ENCODE peak calls at places on chromosome 2, in five cellular contexts. N is MG63, C is testis, L is K562, Y is trophoblast cell. F is an unnamed sample.

GRCh38 chr2:464562-465309 is 176.8 kb upstream of the ALKAL2 start:
- DNase-seq in L (peak; percentile 12), C (peak; percentile 64), Y (no peak), N (no peak), F (no peak)

GRCh38 chr2:140308706-140309105 is 1528.5 kb upstream of the NXPH2 start:
- DNase-seq in N (no peak), L (no peak), Y (no peak), C (no peak), F (no peak)

GRCh38 chr2:40101076-40101688 is 322.1 kb upstream of the THUMPD2 start:
- DNase-seq in C (no peak), Y (no peak), L (no peak), N (no peak), F (peak; percentile 87)

GRCh38 chr2:32865399-32866068 is 81.2 kb upstream of the LTBP1 start:
- DNase-seq in L (no peak), C (no peak), Y (peak; percentile 82), N (peak; percentile 89), F (peak; percentile 93)

GRCh38 chr2:235749121-235749780 is 255.4 kb downstream of the AGAP1 start:
- DNase-seq in C (no peak), L (no peak), Y (peak; percentile 73), N (no peak), F (peak; percentile 20)

GRCh38 chr2:71706836-71707235 is 253.5 kb downstream of the DYSF start:
- DNase-seq in L (no peak), C (no peak), N (no peak), Y (no peak), F (no peak)

GRCh38 chr2:112767693-112768380 is 3.4 kb upstream of the CKAP2L start:
- DNase-seq in N (no peak), C (no peak), L (no peak), Y (no peak), F (no peak)

GRCh38 chr2:9735335-9735734 is 104.5 kb upstream of the YWHAQ start:
- DNase-seq in L (no peak), Y (no peak), C (no peak), N (no peak), F (no peak)

GRCh38 chr2:232871835-232872736 is 2.0 kb downstream of the SNORC start:
- DNase-seq in L (no peak), C (peak; percentile 63), Y (no peak), N (no peak), F (no peak)

GRCh38 chr2:203811491-203812221 is 55.9 kb upstream of the CTLA4 start:
- DNase-seq in C (peak; percentile 49), L (no peak), N (peak; percentile 99), Y (peak; percentile 55), F (peak; percentile 95)

GRCh38 chr2:232577841-232578240 is 27.4 kb downstream of the EIF4E2 start:
- DNase-seq in N (no peak), Y (no peak), L (no peak), C (no peak), F (no peak)

GRCh38 chr2:225894240-225894980 is 494.9 kb downstream of the NYAP2 start:
- DNase-seq in C (no peak), N (no peak), Y (no peak), L (no peak), F (peak; percentile 75)

GRCh38 chr2:8872821-8873432 is 35.5 kb upstream of the KIDINS220 start:
- DNase-seq in C (no peak), L (peak; percentile 29), Y (no peak), N (no peak), F (peak; percentile 73)

GRCh38 chr2:236012155-236012554 is 156.0 kb downstream of the GBX2 start:
- DNase-seq in Y (no peak), C (no peak), N (no peak), L (no peak), F (no peak)

GRCh38 chr2:99775585-99775984 is 285.8 kb upstream of the REV1 start:
- DNase-seq in Y (peak; percentile 7), N (no peak), L (no peak), C (no peak), F (peak; percentile 72)

GRCh38 chr2:235935773-235936172 is 232.4 kb downstream of the GBX2 start:
- DNase-seq in C (no peak), N (no peak), L (no peak), Y (no peak), F (no peak)

GRCh38 chr2:230660294-230661060 is 52.2 kb upstream of the CAB39 start:
- DNase-seq in C (peak; percentile 36), L (no peak), Y (no peak), N (no peak), F (no peak)

GRCh38 chr2:27057184-27057583 is 5.7 kb downstream of the AGBL5 start:
- DNase-seq in N (no peak), L (no peak), C (no peak), Y (no peak), F (no peak)

GRCh38 chr2:191711621-191712020 is 33.7 kb downstream of the NABP1 start:
- DNase-seq in L (no peak), Y (no peak), N (no peak), C (no peak), F (no peak)

GRCh38 chr2:110114007-110114591 is 1.5 kb downstream of the MALL start:
- DNase-seq in L (no peak), N (peak; percentile 26), C (no peak), Y (no peak), F (no peak)

GRCh38 chr2:111100765-111101162 is 19.9 kb upstream of the BCL2L11 start:
- DNase-seq in Y (no peak), N (no peak), L (no peak), C (no peak), F (peak; percentile 14)

GRCh38 chr2:177784449-177784845 is 288.1 kb downstream of the PDE11A start:
- DNase-seq in Y (no peak), N (peak; percentile 25), C (no peak), L (no peak), F (peak; percentile 84)

GRCh38 chr2:213763358-213763757 is 479.1 kb downstream of the SPAG16 start:
- DNase-seq in N (no peak), Y (no peak), C (no peak), L (no peak), F (no peak)

GRCh38 chr2:241069821-241070281 is 32.2 kb downstream of the MTERF4 start:
- DNase-seq in N (no peak), Y (no peak), C (peak; percentile 13), L (no peak), F (no peak)

GRCh38 chr2:219425238-219426067 is 7.3 kb downstream of the DES start:
- DNase-seq in N (no peak), L (no peak), Y (no peak), C (no peak), F (no peak)

GRCh38 chr2:56107486-56107885 is 76.3 kb upstream of the CCDC85A start:
- DNase-seq in N (no peak), C (no peak), Y (peak; percentile 42), L (no peak), F (no peak)

GRCh38 chr2:57516740-57517340 is 529.8 kb upstream of the VRK2 start:
- DNase-seq in C (no peak), L (peak; percentile 30), N (no peak), Y (no peak), F (peak; percentile 54)

GRCh38 chr2:101139495-101139894 is 11.7 kb downstream of the TBC1D8 start:
- DNase-seq in N (no peak), Y (no peak), C (no peak), L (no peak), F (no peak)

GRCh38 chr2:25380586-25381360 is 39.0 kb upstream of the DNMT3A start:
- DNase-seq in N (no peak), C (peak; percentile 45), Y (peak; percentile 46), L (no peak), F (no peak)

DNA sequence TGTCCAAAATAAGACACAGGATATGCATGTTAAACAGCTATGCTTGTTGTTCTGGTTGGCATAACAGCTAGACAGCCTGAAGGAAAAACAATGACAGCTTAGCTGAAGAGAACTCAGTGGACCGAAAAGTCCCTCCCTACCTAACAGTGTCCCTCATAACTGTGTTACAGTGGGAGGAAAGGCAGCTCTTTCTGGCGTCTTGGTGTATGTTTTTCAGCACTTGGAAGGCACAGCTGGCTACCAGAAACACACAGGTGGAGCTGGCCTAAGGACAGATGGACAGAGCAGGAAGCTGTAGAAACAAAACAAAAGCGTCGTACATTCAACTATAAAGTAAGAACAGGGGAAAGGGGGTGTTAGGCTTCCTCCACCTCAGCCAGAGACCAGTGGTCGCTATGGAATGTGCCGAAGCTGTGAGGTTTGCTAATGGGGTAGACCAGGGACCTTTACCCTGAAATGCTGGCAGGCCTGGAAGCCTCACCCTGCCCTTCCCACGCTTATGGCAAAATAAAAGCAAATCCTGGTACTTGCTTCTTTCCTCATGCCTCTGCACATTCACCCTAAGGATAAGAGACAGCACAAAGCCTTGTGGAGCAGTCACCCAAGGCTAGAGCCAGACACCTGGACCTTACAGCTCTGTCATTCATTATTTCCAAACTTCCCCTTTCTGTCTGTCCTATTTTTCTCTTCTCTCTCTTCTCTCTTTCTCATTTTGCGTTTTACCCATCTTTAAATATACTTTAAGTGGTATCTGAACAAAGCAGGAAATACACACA is 103.4 kb upstream of the TRIB2 start:
- DNase-seq in C (no peak), Y (no peak), N (no peak), L (no peak), F (no peak)
- H3K4me3 ChIP-seq in C (no peak overlapping the region), Y (no peak overlapping the region), N (no peak overlapping the region), L (no peak overlapping the region), F (no peak overlapping the region)

DNA sequence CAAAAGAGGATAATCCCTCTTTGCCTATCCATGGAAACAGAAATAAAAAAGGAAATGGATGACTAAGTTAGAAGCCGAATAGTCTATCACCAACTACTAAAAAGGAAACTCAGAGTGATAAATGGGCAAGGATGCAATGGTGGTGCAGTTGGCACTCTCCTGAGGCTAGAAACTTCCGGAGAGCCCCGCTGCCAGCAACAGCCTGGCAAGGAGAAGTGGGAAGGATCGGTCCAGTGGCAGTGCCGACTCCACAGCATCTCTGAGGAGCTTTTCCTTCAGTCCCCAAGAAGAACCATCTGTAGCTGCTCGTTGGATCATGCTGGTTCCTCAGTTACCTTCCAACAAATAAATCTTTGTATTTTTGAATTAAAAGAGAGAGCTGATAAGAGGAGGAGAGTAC is 74.7 kb downstream of the DPP4 start:
- DNase-seq in Y (no peak), L (no peak), C (no peak), N (no peak), F (no peak)
- H3K4me3 ChIP-seq in Y (no peak overlapping the region), L (no peak overlapping the region), C (no peak overlapping the region), N (no peak overlapping the region), F (no peak overlapping the region)

DNA sequence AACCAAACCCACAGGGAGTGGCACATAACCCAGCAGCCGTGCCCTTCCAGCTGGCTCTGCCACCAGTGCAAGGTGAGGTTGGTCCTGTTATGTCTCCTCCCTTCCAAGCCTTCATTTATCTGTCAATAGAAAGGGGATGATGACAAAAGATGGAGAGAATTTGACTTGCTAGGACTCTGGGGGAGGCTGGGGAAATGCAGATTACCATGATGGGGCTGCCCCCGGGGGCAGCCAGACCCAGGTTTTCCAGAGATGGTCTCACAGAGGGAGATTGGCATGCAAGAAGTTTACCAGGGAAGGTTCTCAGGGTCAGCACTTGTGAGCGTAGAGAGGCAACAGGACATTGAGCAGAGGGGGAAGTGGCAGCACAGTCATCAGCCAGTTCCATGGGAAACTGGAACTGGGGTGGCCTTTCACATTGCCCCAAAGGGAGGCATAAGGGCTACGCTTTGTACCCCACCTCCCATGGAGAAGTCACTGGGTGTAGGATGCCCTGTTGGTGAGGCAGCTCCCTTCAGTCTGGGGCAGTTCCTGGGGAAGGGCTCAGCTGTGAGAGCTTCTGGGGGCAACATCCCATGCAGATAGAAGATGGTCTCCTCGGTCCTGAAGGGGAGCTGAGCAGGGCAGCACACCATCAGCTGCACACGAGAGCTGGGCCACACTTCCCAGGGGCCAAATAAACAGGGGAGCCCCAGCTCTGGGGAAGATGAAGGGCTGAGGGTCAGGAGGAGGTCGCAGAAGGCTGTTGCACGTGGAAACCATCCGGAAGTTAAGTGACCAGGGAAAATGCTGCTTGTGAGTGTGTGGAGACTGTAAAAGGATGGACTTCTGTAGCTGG is 117.8 kb upstream of the EPC2 start:
- DNase-seq in C (no peak), L (no peak), N (no peak), Y (no peak), F (no peak)
- H3K4me3 ChIP-seq in C (no peak overlapping the region), L (no peak overlapping the region), N (no peak overlapping the region), Y (no peak overlapping the region), F (no peak overlapping the region)

GRCh38 chr2:85577386-85578242 is at the start of gene VAMP8:
- DNase-seq in Y (peak; percentile 89), C (no peak), N (no peak), L (peak; percentile 74), F (no peak)
- H3K4me3 ChIP-seq in Y (peak within 1 kb of the TSS; percentile 69), C (no peak within 1 kb of the TSS), N (no peak within 1 kb of the TSS), L (peak within 1 kb of the TSS; percentile 48), F (no peak within 1 kb of the TSS)

F was measured in fibroblast of mammary gland.